ENCODE peak calls at places on chromosomes 11 and 22, in seven cellular contexts. S, P, E, O, G, Y and H are unnamed samples.

GRCh38 chr11:34970033-34970432 is 53.6 kb downstream of the PDHX start:
- DNase-seq in S (no peak), Y (no peak), G (no peak), E (no peak), P (no peak), O (no peak), H (no peak)

GRCh38 chr11:119619665-119620064 is 109.3 kb downstream of the NECTIN1 start:
- DNase-seq in G (no peak), P (no peak), E (no peak), O (no peak), S (no peak), Y (no peak), H (no peak)

GRCh38 chr22:46735747-46736608 is 2.1 kb downstream of the CERK start:
- DNase-seq in S (no peak), G (no peak), O (peak), E (no peak), Y (no peak), P (no peak), H (no peak)

GRCh38 chr11:121762820-121763219 is 310.1 kb upstream of the SORL1-AS1 start:
- DNase-seq in O (peak), P (no peak), G (no peak), S (no peak), Y (no peak), E (no peak), H (no peak)

GRCh38 chr22:27800250-27801131 is 1.1 kb downstream of the MN1 start:
- DNase-seq in S (no peak), O (peak), P (peak), E (no peak), Y (no peak), G (no peak), H (no peak)

GRCh38 chr11:105861225-105861624 is 160.8 kb downstream of the MSANTD4 start:
- DNase-seq in O (no peak), P (no peak), S (no peak), Y (no peak), G (no peak), E (peak), H (no peak)

GRCh38 chr11:111462329-111462728 is 49.9 kb downstream of the BTG4 start:
- DNase-seq in O (peak), E (no peak), Y (no peak), G (no peak), P (no peak), S (no peak), H (no peak)

GRCh38 chr11:117979481-117980211 is 6.5 kb upstream of the IL10RA start:
- DNase-seq in E (no peak), G (no peak), S (no peak), O (no peak), P (peak), Y (no peak), H (no peak)

GRCh38 chr22:20002661-20003060 is 14.0 kb downstream of the ARVCF start:
- DNase-seq in E (no peak), P (no peak), Y (no peak), O (no peak), S (no peak), G (no peak), H (no peak)

GRCh38 chr11:1197431-1197885 is 25.4 kb upstream of the MUC5B start:
- DNase-seq in O (peak), P (no peak), G (no peak), Y (no peak), E (no peak), S (no peak), H (no peak)

GRCh38 chr11:26144309-26144690 is 187.6 kb upstream of the ANO3 start:
- DNase-seq in G (no peak), E (no peak), S (no peak), Y (no peak), P (no peak), O (no peak), H (no peak)